ENCODE peak calls at places on chromosome 12, in seven cellular contexts. I is tibial artery, A is DND-41, U is IMR-90, C is suprapubic skin, H is endothelial cell of umbilical vein, Q is uterus. Y is an unnamed sample. For H3K9me3, the result is how much of the 10 kb centered on the place peaks cover.

GRCh38 chr12:2244013-2244861 is 191.4 kb downstream of the CACNA1C start:
- DNase-seq in H (no peak), I (no peak), A (no peak), Q (peak), U (peak), C (no peak), Y (no peak)

GRCh38 chr12:47413806-47414205 is 292.0 kb downstream of the RPAP3 start:
- DNase-seq in U (peak), C (no peak), H (no peak), Q (no peak), I (no peak), A (no peak), Y (no peak)

GRCh38 chr12:6963741-6964446 is 6.6 kb downstream of the PHB2 start:
- DNase-seq in I (peak), A (no peak), Q (no peak), U (no peak), H (no peak), C (peak), Y (no peak)

GRCh38 chr12:67989184-67989965 is at the start of gene IFNG-AS1:
- DNase-seq in I (no peak), H (no peak), U (no peak), A (no peak), C (no peak), Q (no peak), Y (peak)

GRCh38 chr12:57111046-57111698 is at the start of gene STAT6:
- DNase-seq in Q (peak), C (peak), I (peak), U (peak), A (peak), H (peak), Y (peak)

GRCh38 chr12:92634730-92635129 is 68.1 kb upstream of the PLEKHG7 start:
- DNase-seq in Q (no peak), I (no peak), C (no peak), H (no peak), U (no peak), A (no peak), Y (no peak)

GRCh38 chr12:23795494-23795893 is 154.0 kb downstream of the SOX5 start:
- DNase-seq in C (no peak), U (no peak), Q (no peak), I (no peak), A (no peak), H (no peak), Y (no peak)

GRCh38 chr12:8698830-8699330 is 1.1 kb downstream of the RIMKLB start:
- DNase-seq in H (peak), A (no peak), C (no peak), Q (no peak), U (peak), I (no peak), Y (no peak)

GRCh38 chr12:120257041-120257821 is 8.3 kb downstream of the PXN start:
- DNase-seq in I (peak), U (peak), A (no peak), C (no peak), H (peak), Q (peak), Y (no peak)

GRCh38 chr12:15208140-15208539 is 13.1 kb downstream of the RERG start:
- DNase-seq in H (no peak), U (no peak), C (no peak), I (no peak), A (no peak), Q (no peak), Y (no peak)

GRCh38 chr12:20188930-20189653 is 179.2 kb upstream of the PDE3A start:
- DNase-seq in A (no peak), I (no peak), C (no peak), H (peak), Q (no peak), U (no peak), Y (no peak)

GRCh38 chr12:88408828-88409227 is 171.4 kb downstream of the KITLG start:
- DNase-seq in A (no peak), I (no peak), H (no peak), C (no peak), U (no peak), Q (no peak), Y (no peak)

GRCh38 chr12:11170810-11171144 is 217 bp upstream of the SMIM10L1 start:
- DNase-seq in I (no peak), H (no peak), Q (no peak), A (no peak), C (no peak), U (no peak), Y (no peak)

GRCh38 chr12:48197549-48197966 is 5.5 kb downstream of the OR10AD1 start:
- DNase-seq in U (no peak), A (no peak), C (no peak), H (peak), Q (peak), I (no peak), Y (no peak)

GRCh38 chr12:93521225-93521854 is 51.1 kb upstream of the SOCS2 start:
- DNase-seq in H (no peak), U (peak), Q (no peak), A (no peak), I (no peak), C (no peak), Y (no peak)

GRCh38 chr12:51269174-51270066 is 795 bp downstream of the SMAGP start:
- DNase-seq in U (no peak), Q (no peak), H (peak), A (peak), C (peak), I (no peak), Y (peak)

GRCh38 chr12:110543252-110543959 is 39.7 kb downstream of the PPTC7 start:
- DNase-seq in U (peak), A (no peak), C (peak), Q (peak), I (peak), H (peak), Y (no peak)

GRCh38 chr12:64560395-64561301 is 49.6 kb upstream of the RASSF3 start:
- DNase-seq in C (no peak), U (peak), Q (peak), A (no peak), H (peak), I (no peak), Y (no peak)

GRCh38 chr12:88726806-88727722 is 146.8 kb upstream of the KITLG start:
- DNase-seq in C (no peak), H (no peak), U (peak), I (no peak), Q (no peak), A (no peak), Y (no peak)

GRCh38 chr12:44381341-44381740 is 494.8 kb downstream of the NELL2 start:
- DNase-seq in H (no peak), I (no peak), Q (no peak), A (no peak), U (no peak), C (no peak), Y (no peak)

GRCh38 chr12:52613363-52614030 is 4.9 kb downstream of the KRT73 start:
- DNase-seq in I (no peak), C (no peak), U (no peak), A (no peak), Q (no peak), H (no peak), Y (no peak)

GRCh38 chr12:14422516-14423230 is 57.2 kb downstream of the ATF7IP start:
- DNase-seq in C (no peak), Q (no peak), A (no peak), U (no peak), H (no peak), I (no peak), Y (no peak)

GRCh38 chr12:16323638-16324037 is 23.8 kb upstream of the MGST1 start:
- DNase-seq in Q (no peak), H (no peak), C (no peak), A (no peak), I (no peak), U (no peak), Y (no peak)

GRCh38 chr12:6532927-6533652 is 1.2 kb upstream of the GAPDH start:
- DNase-seq in I (peak), H (no peak), C (peak), Q (peak), U (peak), A (peak), Y (no peak)

GRCh38 chr12:54993181-54993835 is 8.7 kb upstream of the TESPA1 start:
- DNase-seq in I (peak), Q (peak), U (peak), H (peak), C (no peak), A (peak), Y (peak)

GRCh38 chr12:101891462-101891971 is 14.1 kb downstream of the DRAM1 start:
- DNase-seq in I (peak), C (no peak), Q (no peak), H (peak), A (no peak), U (peak), Y (no peak)

DNA sequence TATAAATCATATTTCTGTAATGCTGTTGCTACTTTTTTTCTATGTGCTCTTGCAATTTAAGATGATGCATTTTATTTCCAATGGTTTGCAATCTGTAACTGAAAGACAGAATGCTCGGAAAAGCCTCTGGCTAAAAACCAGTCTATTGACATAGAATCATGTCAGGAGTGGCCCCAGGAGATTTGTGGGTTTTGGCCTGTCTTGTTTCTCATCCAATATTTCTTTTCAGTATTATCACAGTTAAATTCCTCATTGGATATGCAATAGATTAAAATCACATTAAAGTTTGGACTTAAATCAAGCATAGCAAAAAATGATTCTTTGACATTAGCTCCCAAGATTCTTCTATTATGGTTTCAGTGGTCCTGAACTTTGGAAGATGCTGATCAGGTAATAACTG is 19.1 kb upstream of the SLC38A2 start:
- DNase-seq in U (no peak), C (no peak), H (no peak), Q (no peak), I (peak), A (no peak), Y (no peak)
- H3K4me3 ChIP-seq in U (no peak), C (no peak), H (no peak), Q (no peak), I (no peak), A (no peak), Y (no peak)

GRCh38 chr12:12845794-12846243 is 32.7 kb downstream of the DDX47 start:
- DNase-seq in U (no peak), A (no peak), Q (no peak), C (no peak), H (no peak), I (no peak), Y (no peak)
- H3K27ac ChIP-seq in U (no peak), A (no peak), Q (no peak), C (no peak), H (no peak), I (no peak), Y (no peak)

GRCh38 chr12:123453165-123453564 is 4.8 kb upstream of the SNRNP35 start:
- DNase-seq in Q (no peak), I (no peak), C (no peak), U (no peak), A (no peak), H (no peak), Y (no peak)

GRCh38 chr12:123445388-123446344 is 9.2 kb upstream of the RILPL2 start:
- DNase-seq in U (peak), I (peak), H (peak), A (no peak), Q (peak), C (no peak), Y (no peak)

GRCh38 chr12:123449103-123449736 is 8.7 kb upstream of the SNRNP35 start:
- DNase-seq in Q (no peak), C (no peak), H (no peak), I (no peak), A (no peak), U (no peak), Y (no peak)

GRCh38 chr12:123450636-123451035 is 7.3 kb upstream of the SNRNP35 start:
- DNase-seq in H (no peak), C (no peak), Q (no peak), I (no peak), U (no peak), A (no peak), Y (no peak)
- H3K9me3 ChIP-seq in H (under half), C (under half), Q (under half), I (under half), U (under half), A (under half), Y (under half)

GRCh38 chr12:108801736-108802665 is 55.4 kb downstream of the SSH1 start:
- DNase-seq in C (peak), A (no peak), U (peak), Q (peak), I (peak), H (peak), Y (no peak)
- H3K4me3 ChIP-seq in C (peak), A (no peak), U (no peak), Q (no peak), I (peak), H (no peak), Y (no peak)

GRCh38 chr12:122862110-122862634 is 26.9 kb downstream of the HIP1R start:
- DNase-seq in A (no peak), I (no peak), H (no peak), U (no peak), C (peak), Q (no peak), Y (no peak)
- H3K27ac ChIP-seq in A (no peak), I (peak), H (no peak), U (no peak), C (peak), Q (peak), Y (no peak)

Y was measured in CD4-positive, CD25-positive, alpha-beta regulatory T cell.